ENCODE peak calls at places on chromosomes 3 and 15, in six cellular contexts. M is hepatocyte; C is IMR-90; Z is H1; S is CD8-positive, alpha-beta T cell; W is H7. A is an unnamed sample. For H3K36me3, the result is how much of the 10 kb centered on the place peaks cover.

GRCh38 chr15:76517910-76518309 is 181.3 kb downstream of the ISL2 start:
- DNase-seq in M (no peak), C (no peak), Z (no peak), S (no peak), W (no peak), A (no peak)

GRCh38 chr3:142152349-142152748 is 3.0 kb upstream of the TFDP2 start:
- DNase-seq in M (peak), C (no peak), Z (no peak), S (no peak), W (peak), A (no peak)

GRCh38 chr15:63079938-63080626 is 37.5 kb downstream of the TPM1 start:
- DNase-seq in M (peak), C (peak), Z (no peak), S (no peak), W (no peak), A (no peak)

GRCh38 chr3:130712718-130713423 is 33.8 kb downstream of the PIK3R4 start:
- DNase-seq in M (no peak), C (peak), Z (no peak), S (no peak), W (no peak), A (no peak)

GRCh38 chr15:45442497-45443135 is 64.3 kb upstream of the GATM start:
- DNase-seq in M (no peak), C (peak), Z (no peak), S (no peak), W (peak), A (no peak)

GRCh38 chr3:80533553-80533952 is 765.8 kb upstream of the ROBO1 start:
- DNase-seq in M (no peak), C (no peak), Z (no peak), S (no peak), W (no peak), A (no peak)

GRCh38 chr3:15272431-15273196 is 59.8 kb downstream of the SH3BP5 start:
- DNase-seq in M (no peak), C (no peak), Z (no peak), S (no peak), W (peak), A (no peak)

GRCh38 chr3:169430687-169431404 is 232.7 kb downstream of the MECOM start:
- DNase-seq in M (peak), C (peak), Z (no peak), S (no peak), W (no peak), A (no peak)

GRCh38 chr3:81758275-81758674 is 3.2 kb downstream of the GBE1 start:
- DNase-seq in M (no peak), C (peak), Z (no peak), S (no peak), W (no peak), A (no peak)

GRCh38 chr3:36893137-36893557 is 51.7 kb downstream of the TRANK1 start:
- DNase-seq in M (peak), C (peak), Z (peak), S (no peak), W (no peak), A (peak)

GRCh38 chr3:69144631-69145244 is 22.3 kb upstream of the LMOD3 start:
- DNase-seq in M (no peak), C (no peak), Z (peak), S (no peak), W (peak), A (no peak)

GRCh38 chr3:72818915-72819314 is 29.3 kb downstream of the SHQ1 start:
- DNase-seq in M (peak), C (peak), Z (no peak), S (no peak), W (no peak), A (no peak)

GRCh38 chr3:69791111-69791510 is 51.8 kb downstream of the MITF start:
- DNase-seq in M (peak), C (peak), Z (no peak), S (no peak), W (no peak), A (no peak)

DNA sequence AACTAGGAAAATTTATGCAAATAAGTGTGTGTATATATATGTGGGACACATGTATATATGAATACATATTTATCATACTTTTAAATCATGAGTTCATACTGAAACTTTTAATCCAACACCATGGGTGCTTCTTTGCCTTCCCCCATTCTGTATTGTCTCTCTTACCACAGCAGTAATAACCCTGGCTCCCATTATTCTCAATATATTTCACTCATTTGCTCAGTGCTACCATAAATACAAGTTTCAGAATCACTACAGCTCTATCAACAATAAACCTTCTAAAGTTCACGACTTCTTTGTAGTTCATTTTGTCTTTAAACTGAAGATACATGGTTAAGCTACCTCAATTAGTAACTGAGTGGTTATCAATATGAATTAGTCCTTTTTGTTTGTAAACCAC is 82.2 kb downstream of the PCCB start:
- DNase-seq in M (no peak), C (no peak), Z (no peak), S (no peak), W (no peak), A (no peak)
- H3K36me3 ChIP-seq in M (under half), C (under half), Z (under half), S (under half), W (under half), A (under half)

GRCh38 chr3:48985977-48986376 is 4.1 kb upstream of the P4HTM start:
- DNase-seq in M (no peak), C (no peak), Z (no peak), S (no peak), W (no peak), A (no peak)
- H3K36me3 ChIP-seq in M (under half), C (under half), Z (under half), S (under half), W (under half), A (under half)

GRCh38 chr15:90059208-90059985 is 42.9 kb downstream of the IDH2 start:
- DNase-seq in M (peak), C (no peak), Z (peak), S (peak), W (peak), A (peak)
- H3K36me3 ChIP-seq in M (under half), C (under half), Z (under half), S (under half), W (under half), A (under half)

GRCh38 chr3:155944081-155944480 is 73.6 kb downstream of the GMPS start:
- DNase-seq in M (no peak), C (peak), Z (no peak), S (no peak), W (no peak), A (no peak)

GRCh38 chr3:155946178-155946577 is 75.7 kb downstream of the GMPS start:
- DNase-seq in M (peak), C (peak), Z (no peak), S (no peak), W (no peak), A (no peak)

GRCh38 chr3:155949464-155950217 is 79.2 kb downstream of the GMPS start:
- DNase-seq in M (no peak), C (no peak), Z (no peak), S (no peak), W (peak), A (no peak)

GRCh38 chr3:155948476-155948875 is 78.0 kb downstream of the GMPS start:
- DNase-seq in M (no peak), C (peak), Z (no peak), S (no peak), W (no peak), A (no peak)
- H3K36me3 ChIP-seq in M (under half), C (under half), Z (under half), S (under half), W (under half), A (under half)

GRCh38 chr3:13884851-13885703 is 5.2 kb upstream of the WNT7A start:
- DNase-seq in M (peak), C (no peak), Z (peak), S (no peak), W (peak), A (peak)

GRCh38 chr3:13881536-13882410 is 1.9 kb upstream of the WNT7A start:
- DNase-seq in M (no peak), C (no peak), Z (peak), S (no peak), W (no peak), A (no peak)

GRCh38 chr3:13882876-13883275 is 3.0 kb upstream of the WNT7A start:
- DNase-seq in M (no peak), C (no peak), Z (no peak), S (no peak), W (no peak), A (no peak)

GRCh38 chr3:13885704-13886010 is 5.8 kb upstream of the WNT7A start:
- DNase-seq in M (no peak), C (no peak), Z (no peak), S (no peak), W (no peak), A (no peak)

GRCh38 chr3:13883681-13884080 is 3.8 kb upstream of the WNT7A start:
- DNase-seq in M (no peak), C (no peak), Z (no peak), S (no peak), W (no peak), A (no peak)
- H3K36me3 ChIP-seq in M (under half), C (under half), Z (under half), S (under half), W (under half), A (under half)

GRCh38 chr3:47761046-47761445 is 20.6 kb downstream of the SMARCC1 start:
- DNase-seq in M (no peak), C (no peak), Z (no peak), S (no peak), W (no peak), A (no peak)

GRCh38 chr3:47758261-47759025 is 23.2 kb downstream of the SMARCC1 start:
- DNase-seq in M (no peak), C (no peak), Z (no peak), S (no peak), W (no peak), A (no peak)

GRCh38 chr3:47766186-47766585 is 15.5 kb downstream of the SMARCC1 start:
- DNase-seq in M (no peak), C (no peak), Z (no peak), S (no peak), W (no peak), A (no peak)

DNA sequence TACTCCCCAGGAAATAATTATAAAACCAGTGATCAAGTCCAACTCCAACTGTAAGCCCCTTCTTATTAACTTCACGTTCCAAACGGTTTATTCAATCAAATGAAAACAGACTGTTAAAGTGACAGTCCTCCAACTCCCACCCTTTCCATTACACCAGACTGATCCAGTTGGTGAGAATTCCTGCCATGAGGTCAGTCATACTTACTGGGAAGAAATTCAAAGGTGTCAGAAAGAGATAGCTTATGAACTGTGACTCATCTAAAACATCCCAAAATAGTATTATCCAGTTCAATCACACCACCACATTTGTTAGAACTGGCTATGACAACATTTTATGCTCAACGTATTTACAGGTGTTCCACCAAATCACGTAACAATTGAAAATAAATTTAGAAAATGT is 19.5 kb downstream of the SMARCC1 start:
- DNase-seq in M (no peak), C (peak), Z (no peak), S (no peak), W (no peak), A (no peak)
- H3K36me3 ChIP-seq in M (under half), C (under half), Z (under half), S (under half), W (under half), A (under half)

GRCh38 chr15:65460948-65461347 is 38.2 kb upstream of the IGDCC4 start:
- DNase-seq in M (no peak), C (peak), Z (no peak), S (no peak), W (no peak), A (no peak)

GRCh38 chr15:65468229-65468628 is 45.5 kb upstream of the IGDCC4 start:
- DNase-seq in M (no peak), C (no peak), Z (no peak), S (no peak), W (no peak), A (no peak)

GRCh38 chr15:65470866-65471265 is 46.6 kb downstream of the DPP8 start:
- DNase-seq in M (no peak), C (peak), Z (no peak), S (no peak), W (no peak), A (no peak)

GRCh38 chr15:65466901-65467300 is 44.2 kb upstream of the IGDCC4 start:
- DNase-seq in M (no peak), C (peak), Z (no peak), S (no peak), W (no peak), A (no peak)
- H3K36me3 ChIP-seq in M (under half), C (under half), Z (under half), S (half or more), W (under half), A (half or more)

DNA sequence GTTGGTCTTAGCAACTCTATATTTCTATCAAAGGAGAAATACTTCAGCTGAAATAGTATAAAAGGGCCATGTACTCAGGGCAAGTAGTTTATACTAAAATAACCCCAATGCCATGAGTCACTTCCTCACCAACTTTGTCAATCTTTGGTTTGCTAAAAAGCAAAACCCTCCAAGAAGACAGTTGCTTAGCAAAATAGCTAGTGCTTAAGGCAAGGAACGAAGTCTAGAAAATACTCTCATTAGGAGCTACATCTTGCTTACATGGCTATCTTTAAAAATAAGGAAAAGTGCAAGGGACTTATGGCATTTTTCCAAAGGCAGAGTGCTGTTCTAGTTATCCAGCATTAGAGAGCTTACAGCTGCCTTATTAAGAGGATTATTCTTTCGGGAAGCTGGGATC is 28.4 kb downstream of the P3H2 start:
- DNase-seq in M (peak), C (peak), Z (no peak), S (no peak), W (no peak), A (no peak)
- H3K36me3 ChIP-seq in M (under half), C (under half), Z (under half), S (under half), W (under half), A (under half)